ENCODE peak calls at places on chromosomes 4 and X, in four cellular contexts. A is tibial nerve, I is stomach, C is lower leg skin. B is an unnamed sample.

GRCh38 chr4:184028571-184028996 is 123.5 kb downstream of the STOX2 start:
- DNase-seq in A (no peak), I (no peak), C (no peak), B (no peak)

GRCh38 chrX:17374619-17375360 is at the start of gene NHS:
- DNase-seq in A (peak; percentile 52), I (peak; percentile 65), C (peak; percentile 90), B (peak; percentile 80)

GRCh38 chr4:84479663-84480062 is 19.4 kb downstream of the NKX6-1 start:
- DNase-seq in A (no peak), I (no peak), C (no peak), B (no peak)

GRCh38 chr4:75717332-75717873 is 7.0 kb upstream of the USO1 start:
- DNase-seq in A (no peak), I (no peak), C (no peak), B (no peak)

GRCh38 chrX:34778961-34779360 is 121.9 kb upstream of the TMEM47 start:
- DNase-seq in A (no peak), I (no peak), C (no peak), B (no peak)

GRCh38 chr4:134024251-134024650 is 177.3 kb downstream of the PABPC4L start:
- DNase-seq in A (no peak), I (no peak), C (no peak), B (no peak)

GRCh38 chr4:74675673-74676279 is 118.5 kb downstream of the BTC start:
- DNase-seq in A (peak; percentile 33), I (no peak), C (no peak), B (peak; percentile 25)

GRCh38 chr4:106315476-106315967 is 487 bp downstream of the TBCK start:
- DNase-seq in A (no peak), I (no peak), C (no peak), B (no peak)

GRCh38 chr4:7691992-7692391 is 247.7 kb downstream of the AFAP1 start:
- DNase-seq in A (peak; percentile 27), I (no peak), C (no peak), B (peak; percentile 68)

GRCh38 chr4:24689212-24689611 is 104.9 kb upstream of the DHX15 start:
- DNase-seq in A (no peak), I (no peak), C (no peak), B (no peak)

GRCh38 chrX:100819837-100820666 is at the start of gene CSTF2:
- DNase-seq in A (peak; percentile 24), I (peak; percentile 80), C (peak; percentile 94), B (peak; percentile 90)
- TF ChIP-seq POLR2A in A (no peak), I (no peak), C (no peak), B (no peak)

DNA sequence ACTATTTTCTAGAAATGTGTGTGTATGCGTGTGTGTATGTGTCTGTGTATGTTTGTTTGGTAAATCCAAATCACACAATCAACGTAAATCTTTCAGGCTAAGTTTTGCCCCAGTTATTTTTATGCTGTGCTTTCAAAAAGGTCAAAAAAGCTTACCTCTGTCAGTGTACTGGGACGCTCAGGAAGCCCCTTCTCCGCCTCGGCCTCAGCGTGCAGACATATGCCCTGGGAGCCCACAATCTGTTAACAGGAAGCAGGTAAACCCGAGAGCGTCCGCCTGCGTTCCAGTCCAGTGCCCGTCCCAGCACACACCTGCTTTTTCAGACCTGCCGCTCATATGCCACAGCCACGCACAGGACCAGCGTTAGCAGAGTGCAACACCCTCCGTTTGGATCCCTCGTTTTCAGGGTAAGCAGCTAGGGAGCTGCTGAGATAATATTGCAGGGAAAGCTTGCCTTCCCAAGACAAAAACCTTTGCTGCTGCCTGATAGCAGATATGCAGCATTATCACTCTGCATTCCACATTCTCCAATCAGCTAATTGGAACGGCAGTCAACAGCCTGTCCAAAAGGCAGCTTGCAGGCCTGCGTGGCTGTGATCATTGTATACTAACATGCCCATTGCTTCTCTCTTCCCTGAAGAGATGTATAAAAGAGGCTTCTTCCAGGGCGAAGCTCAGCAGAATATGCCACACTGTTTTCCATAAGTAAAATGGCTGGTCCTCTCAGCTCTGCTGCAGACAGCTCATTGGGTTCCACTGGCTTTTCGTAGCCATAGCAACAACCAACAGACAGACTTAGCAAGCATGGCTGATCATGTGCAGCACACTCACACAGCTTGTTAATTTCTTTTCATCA is at the start of gene SORBS2:
- DNase-seq in A (no peak), I (peak; percentile 74), C (no peak), B (peak; percentile 80)
- TF ChIP-seq POLR2A in A (no peak), I (peak; percentile 5), C (no peak), B (no peak)

DNA sequence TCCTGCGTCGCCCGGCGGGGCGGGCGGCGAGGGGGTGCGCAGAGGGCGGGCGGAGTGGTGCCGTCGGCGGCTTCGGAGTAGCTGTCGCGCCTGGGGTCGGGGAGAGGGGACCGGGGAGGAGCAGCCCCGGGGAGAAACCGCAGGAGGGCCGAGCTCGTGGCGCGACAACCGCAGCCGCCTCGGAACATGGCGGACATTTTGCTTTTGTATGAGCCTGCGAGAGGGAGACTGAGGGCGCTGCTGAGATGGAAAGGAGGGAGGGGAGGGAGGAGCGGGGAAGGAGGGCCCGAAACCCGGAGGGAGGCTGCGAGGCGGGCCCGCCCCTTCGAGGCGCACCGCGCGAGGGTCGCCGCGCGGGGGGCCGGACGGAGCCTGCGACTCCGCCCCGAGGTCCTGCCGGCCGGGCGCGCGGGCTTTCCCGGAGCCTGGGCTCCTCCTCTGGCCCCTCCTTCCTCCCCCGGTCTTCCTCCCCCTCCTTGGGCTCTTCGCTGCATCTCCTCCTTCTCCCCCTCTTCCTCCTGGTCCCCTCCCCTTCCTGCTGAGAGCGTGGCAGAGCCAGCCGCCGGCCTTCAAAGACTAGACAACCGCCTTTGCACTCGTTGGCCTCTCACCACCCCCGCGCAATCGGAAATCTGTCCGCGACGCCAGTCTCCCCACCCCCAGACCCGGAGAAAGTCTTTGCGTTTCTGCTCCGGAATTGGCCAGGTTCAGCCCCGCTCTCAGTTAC is 1.1 kb downstream of the INTS6L start:
- DNase-seq in A (peak; percentile 68), I (peak; percentile 78), C (peak; percentile 94), B (peak; percentile 89)
- TF ChIP-seq POLR2A in A (no peak), I (peak; percentile 30), C (no peak), B (no peak)

GRCh38 chr4:140151700-140152014 is 2.3 kb downstream of the MAML3 start:
- DNase-seq in A (peak; percentile 76), I (peak; percentile 87), C (peak; percentile 95), B (peak; percentile 94)
- TF ChIP-seq POLR2A in A (no peak), I (no peak), C (no peak), B (no peak)

GRCh38 chrX:149940015-149940716 is 1.9 kb upstream of the EOLA2 start:
- DNase-seq in A (peak; percentile 92), I (peak; percentile 91), C (peak; percentile 98), B (peak; percentile 97)

GRCh38 chrX:149939271-149940014 is 1.2 kb upstream of the EOLA2 start:
- DNase-seq in A (peak; percentile 89), I (peak; percentile 95), C (peak; percentile 99), B (peak; percentile 95)

GRCh38 chrX:149937881-149938426 is 337 bp downstream of the EOLA2 start:
- DNase-seq in A (no peak), I (no peak), C (peak; percentile 88), B (no peak)

DNA sequence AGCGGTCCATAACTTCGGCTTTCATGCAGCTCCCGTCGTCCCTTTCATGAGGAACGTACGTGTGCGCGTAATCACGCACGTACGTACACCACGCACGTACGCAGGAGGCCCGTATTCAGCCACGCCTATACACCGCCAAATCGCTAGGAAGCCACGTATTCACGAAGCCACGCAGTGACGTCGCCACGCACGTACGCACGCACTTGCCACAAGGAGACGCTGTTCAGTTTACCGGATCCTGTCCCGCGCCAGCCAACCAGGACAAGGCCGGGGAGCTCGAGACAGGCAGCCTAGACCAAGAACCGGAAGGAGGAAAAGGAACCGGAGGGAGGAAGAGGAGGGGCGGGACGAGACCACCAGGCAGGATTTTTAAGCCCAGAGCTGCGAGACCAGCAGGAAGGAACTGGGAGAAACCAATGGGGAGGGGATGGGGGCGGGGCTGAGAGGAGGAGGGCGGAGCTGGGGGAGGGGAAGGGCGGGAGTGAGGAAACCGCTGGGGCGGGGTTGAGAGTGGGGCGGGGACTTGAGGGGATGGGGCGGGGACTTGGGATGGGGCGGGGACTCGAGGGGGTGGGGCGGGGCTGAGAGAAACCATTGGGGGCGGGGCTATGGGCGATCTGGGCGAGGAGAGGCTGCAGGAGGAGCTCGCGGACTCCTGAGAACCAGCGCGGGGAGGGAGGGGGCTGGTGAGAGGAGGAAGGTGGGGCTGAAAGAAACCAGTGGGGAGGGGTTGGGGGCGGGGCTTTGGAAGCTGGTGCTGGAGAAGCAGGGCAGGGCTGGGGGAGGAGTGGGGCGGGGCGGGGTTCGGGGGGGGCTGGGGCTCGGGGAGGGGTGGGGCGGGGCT is at the start of gene EOLA2:
- DNase-seq in A (peak; percentile 91), I (peak; percentile 94), C (peak; percentile 99), B (peak; percentile 97)
- TF ChIP-seq POLR2A in A (peak; percentile 27), I (no peak), C (no peak), B (no peak)

GRCh38 chr4:16659694-16660093 is 238.8 kb downstream of the LDB2 start:
- DNase-seq in A (no peak), I (no peak), C (no peak), B (no peak)

GRCh38 chr4:16659120-16659519 is 239.3 kb downstream of the LDB2 start:
- DNase-seq in A (no peak), I (no peak), C (no peak), B (no peak)

DNA sequence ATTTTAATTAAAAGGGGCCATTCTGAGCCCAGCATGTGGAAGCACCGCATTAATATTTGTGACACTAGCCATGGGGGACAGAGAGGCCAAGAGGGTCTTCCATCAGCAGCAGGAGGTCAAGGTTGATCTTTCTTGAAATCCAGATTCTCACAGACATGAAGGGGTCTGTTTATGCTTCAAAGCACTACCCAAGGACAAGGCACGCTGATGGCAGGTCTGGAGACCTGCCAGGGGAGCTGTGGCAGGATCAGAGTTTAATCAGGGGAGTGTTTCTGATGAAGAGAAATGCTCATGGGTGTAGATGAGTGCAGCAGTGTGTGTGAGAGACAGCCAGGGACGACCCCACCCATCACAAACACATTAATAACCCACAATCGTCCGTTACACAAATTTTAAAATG is 243.3 kb downstream of the LDB2 start:
- DNase-seq in A (no peak), I (no peak), C (no peak), B (peak; percentile 21)
- TF ChIP-seq POLR2A in A (no peak), I (no peak), C (no peak), B (no peak)

GRCh38 chr4:151325320-151326246 is at the start of gene SH3D19:
- DNase-seq in A (peak; percentile 55), I (peak; percentile 75), C (peak; percentile 93), B (peak; percentile 82)
- TF ChIP-seq POLR2A in A (no peak), I (peak; percentile 38), C (no peak), B (no peak)

GRCh38 chr4:41257901-41258300 is 1.2 kb downstream of the UCHL1 start:
- DNase-seq in A (no peak), I (no peak), C (no peak), B (no peak)

GRCh38 chr4:41256131-41256739 is 493 bp upstream of the UCHL1 start:
- DNase-seq in A (no peak), I (no peak), C (no peak), B (no peak)

GRCh38 chr4:41257257-41257900 is 651 bp downstream of the UCHL1 start:
- DNase-seq in A (no peak), I (peak; percentile 62), C (peak; percentile 87), B (peak; percentile 62)

GRCh38 chr4:41258783-41259182 is 2.1 kb downstream of the UCHL1 start:
- DNase-seq in A (no peak), I (no peak), C (no peak), B (peak; percentile 50)

DNA sequence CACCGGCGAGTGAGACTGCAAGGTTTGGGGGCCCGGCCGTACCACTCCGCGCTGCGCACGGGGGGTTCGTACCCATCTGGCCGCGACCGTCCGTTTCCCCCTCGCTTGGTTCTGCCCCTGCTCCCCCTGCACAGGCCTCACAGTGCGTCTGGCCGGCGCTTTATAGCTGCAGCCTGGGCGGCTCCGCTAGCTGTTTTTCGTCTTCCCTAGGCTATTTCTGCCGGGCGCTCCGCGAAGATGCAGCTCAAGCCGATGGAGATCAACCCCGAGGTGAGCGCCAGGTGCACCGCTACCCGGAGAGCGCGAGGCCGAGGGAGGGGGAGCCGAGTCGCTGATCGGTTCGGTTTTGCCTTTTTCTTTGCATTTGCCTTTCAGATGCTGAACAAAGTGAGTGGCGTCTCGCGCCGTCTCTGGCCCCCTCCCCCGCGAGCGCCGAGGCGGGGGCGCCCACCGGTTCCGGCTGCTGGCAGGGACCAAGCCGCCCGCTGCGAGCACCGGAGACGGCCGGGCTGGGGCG is at the start of gene UCHL1:
- DNase-seq in A (no peak), I (peak; percentile 26), C (no peak), B (peak; percentile 84)
- TF ChIP-seq POLR2A in A (no peak), I (no peak), C (no peak), B (no peak)

B was measured in testis.